ENCODE peak calls at places on chromosomes 11 and 22, in six cellular contexts. D, L, M, T, S and H are unnamed samples.
A peak's percentile ranks its signal among the peaks of the same experiment; 100 is the strongest.

GRCh38 chr22:18998998-18999397 is 62.9 kb upstream of the PRODH start:
- DNase-seq in S (no peak), T (no peak), D (no peak), M (no peak), L (no peak), H (no peak)

GRCh38 chr11:17403977-17404759 is 15.7 kb upstream of the KCNJ11 start:
- DNase-seq in D (no peak), L (no peak), S (peak; percentile 69), M (peak; percentile 10), T (no peak), H (no peak)

GRCh38 chr11:64543818-64544217 is 47.2 kb upstream of the SLC22A12 start:
- DNase-seq in L (no peak), S (no peak), M (no peak), T (no peak), D (no peak), H (no peak)

GRCh38 chr11:12802418-12803085 is 128.3 kb downstream of the TEAD1 start:
- DNase-seq in S (peak; percentile 98), D (peak; percentile 61), M (peak; percentile 84), L (no peak), T (peak; percentile 84), H (peak; percentile 98)

GRCh38 chr11:117387992-117388765 is 60.5 kb downstream of the CEP164 start:
- DNase-seq in D (no peak), L (no peak), S (no peak), M (peak; percentile 33), T (no peak), H (no peak)

GRCh38 chr11:119533462-119533861 is 110.5 kb upstream of the THY1 start:
- DNase-seq in M (no peak), T (no peak), L (no peak), D (no peak), S (no peak), H (no peak)

GRCh38 chr11:46380340-46381045 is 976 bp upstream of the MDK start:
- DNase-seq in D (peak; percentile 38), M (peak; percentile 49), S (peak; percentile 33), L (peak; percentile 41), T (peak; percentile 87), H (peak; percentile 67)

GRCh38 chr22:44384563-44384940 is 71.8 kb upstream of the SHISAL1 start:
- DNase-seq in L (no peak), D (no peak), T (no peak), S (no peak), M (no peak), H (no peak)

GRCh38 chr11:32821517-32821916 is 8.2 kb upstream of the PRRG4 start:
- DNase-seq in D (no peak), T (no peak), S (peak; percentile 95), M (no peak), L (no peak), H (no peak)

GRCh38 chr11:122038543-122038942 is 77.5 kb downstream of the BLID start:
- DNase-seq in L (no peak), S (no peak), D (no peak), M (peak; percentile 85), T (no peak), H (no peak)

GRCh38 chr11:32610926-32611325 is 27.3 kb downstream of the EIF3M start:
- DNase-seq in M (no peak), L (no peak), T (no peak), S (no peak), D (no peak), H (no peak)

GRCh38 chr22:27867114-27867957 is 51.7 kb downstream of the PITPNB start:
- DNase-seq in L (no peak), S (no peak), D (no peak), T (no peak), M (peak; percentile 56), H (peak; percentile 46)

GRCh38 chr11:30984442-30984816 is 385.1 kb downstream of the DCDC1 start:
- DNase-seq in T (no peak), D (no peak), L (no peak), S (no peak), M (peak; percentile 67), H (no peak)

GRCh38 chr22:47928626-47929025 is 1166.2 kb downstream of the TBC1D22A start:
- DNase-seq in T (no peak), L (no peak), D (no peak), S (peak; percentile 51), M (no peak), H (no peak)

GRCh38 chr11:101466352-101466751 is 117.5 kb downstream of the TRPC6 start:
- DNase-seq in D (no peak), M (no peak), S (no peak), L (no peak), T (no peak), H (no peak)

GRCh38 chr11:69157156-69157821 is 1.6 kb downstream of the SMIM38 start:
- DNase-seq in D (no peak), T (no peak), S (no peak), L (no peak), M (peak; percentile 57), H (peak; percentile 13)

GRCh38 chr11:108609681-108610080 is 16.1 kb upstream of the EXPH5 start:
- DNase-seq in L (no peak), T (no peak), D (no peak), S (peak; percentile 66), M (peak; percentile 72), H (no peak)

GRCh38 chr11:100203789-100204188 is 483.3 kb upstream of the ARHGAP42 start:
- DNase-seq in M (no peak), T (no peak), L (no peak), D (no peak), S (no peak), H (no peak)

GRCh38 chr22:20551805-20552449 is 44.5 kb downstream of the MED15 start:
- DNase-seq in L (no peak), T (no peak), M (peak; percentile 25), D (no peak), S (no peak), H (peak; percentile 48)

GRCh38 chr11:116870054-116870453 is 32.6 kb upstream of the APOA1 start:
- DNase-seq in M (no peak), S (no peak), T (no peak), L (no peak), D (no peak), H (no peak)

GRCh38 chr11:79098096-79098495 is 342.7 kb downstream of the TENM4 start:
- DNase-seq in D (no peak), S (no peak), M (no peak), T (no peak), L (no peak), H (no peak)

GRCh38 chr11:44716256-44716655 is 10.5 kb upstream of the TSPAN18 start:
- DNase-seq in S (no peak), L (no peak), D (no peak), T (no peak), M (no peak), H (no peak)

GRCh38 chr11:44709966-44710365 is 16.8 kb upstream of the TSPAN18 start:
- DNase-seq in S (no peak), D (no peak), T (no peak), L (no peak), M (peak; percentile 66), H (peak; percentile 59)

GRCh38 chr11:44711772-44712608 is 14.8 kb upstream of the TSPAN18 start:
- DNase-seq in M (no peak), D (no peak), S (no peak), L (no peak), T (no peak), H (no peak)

GRCh38 chr11:44711113-44711512 is 15.6 kb upstream of the TSPAN18 start:
- DNase-seq in S (no peak), L (no peak), D (no peak), M (no peak), T (no peak), H (no peak)

DNA sequence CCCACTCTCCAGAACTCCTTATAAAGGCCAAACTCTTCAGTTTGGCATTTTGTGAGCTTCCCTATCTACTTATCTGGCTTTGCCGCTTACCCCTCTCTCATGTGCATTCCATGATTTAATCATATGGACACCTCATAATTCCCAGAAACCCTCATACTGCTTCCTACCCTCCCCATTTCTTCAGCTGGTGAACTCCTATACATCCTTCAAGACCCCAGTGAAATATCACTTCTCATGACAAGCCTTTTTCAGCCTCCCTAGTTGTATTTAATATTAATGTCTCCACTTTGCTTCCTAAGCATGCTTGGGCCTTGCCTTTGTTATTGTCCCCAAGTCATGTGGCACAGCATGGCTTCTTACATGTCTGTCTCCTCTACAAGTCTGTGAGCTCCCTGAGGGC is 13.7 kb upstream of the TSPAN18 start:
- DNase-seq in D (no peak), T (no peak), S (no peak), L (no peak), M (no peak), H (no peak)
- H3K4me3 ChIP-seq in D (no peak overlapping the region), T (no peak overlapping the region), S (no peak overlapping the region), L (no peak overlapping the region), M (no peak overlapping the region), H (no peak overlapping the region)

GRCh38 chr11:126990716-126991480 is 9.7 kb downstream of the KIRREL3 start:
- DNase-seq in D (no peak), L (no peak), M (peak; percentile 6), S (no peak), T (no peak), H (no peak)

GRCh38 chr11:126993599-126993998 is 7.0 kb downstream of the KIRREL3 start:
- DNase-seq in T (no peak), S (peak; percentile 10), L (no peak), M (no peak), D (no peak), H (no peak)

GRCh38 chr11:126991596-126991995 is 9.0 kb downstream of the KIRREL3 start:
- DNase-seq in M (peak; percentile 17), S (peak; percentile 28), L (no peak), T (no peak), D (no peak), H (no peak)

GRCh38 chr11:126992065-126992803 is 8.3 kb downstream of the KIRREL3 start:
- DNase-seq in T (no peak), M (peak; percentile 87), L (no peak), S (peak; percentile 35), D (no peak), H (no peak)

GRCh38 chr11:126992804-126993111 is 7.8 kb downstream of the KIRREL3 start:
- DNase-seq in T (no peak), D (no peak), S (peak; percentile 3), M (peak; percentile 69), L (no peak), H (no peak)
- H3K4me3 ChIP-seq in T (no peak overlapping the region), D (no peak overlapping the region), S (no peak overlapping the region), M (no peak overlapping the region), L (no peak overlapping the region), H (no peak overlapping the region)

GRCh38 chr11:76721755-76722677 is 51.5 kb upstream of the LRRC32 start:
- DNase-seq in D (peak; percentile 81), M (peak; percentile 84), L (peak; percentile 78), S (peak; percentile 58), T (peak; percentile 87), H (peak; percentile 77)
- H3K4me3 ChIP-seq in D (no peak overlapping the region), M (no peak overlapping the region), L (no peak overlapping the region), S (no peak overlapping the region), T (no peak overlapping the region), H (no peak overlapping the region)

GRCh38 chr11:72984448-72985077 is 157.6 kb downstream of the FCHSD2 start:
- DNase-seq in D (no peak), T (no peak), S (no peak), L (no peak), M (no peak), H (no peak)

GRCh38 chr11:72983560-72983959 is 158.6 kb downstream of the FCHSD2 start:
- DNase-seq in D (no peak), T (no peak), L (no peak), M (no peak), S (no peak), H (no peak)

GRCh38 chr11:72981067-72981466 is 161.1 kb downstream of the FCHSD2 start:
- DNase-seq in L (no peak), T (no peak), M (no peak), D (no peak), S (no peak), H (no peak)

GRCh38 chr11:72985645-72986044 is 156.5 kb downstream of the FCHSD2 start:
- DNase-seq in S (no peak), M (peak; percentile 67), L (no peak), T (no peak), D (no peak), H (peak; percentile 49)

GRCh38 chr11:72982286-72982685 is 159.8 kb downstream of the FCHSD2 start:
- DNase-seq in M (peak; percentile 33), D (no peak), T (no peak), S (no peak), L (no peak), H (peak; percentile 45)
- H3K4me3 ChIP-seq in M (no peak overlapping the region), D (no peak overlapping the region), T (no peak overlapping the region), S (no peak overlapping the region), L (no peak overlapping the region), H (no peak overlapping the region)